ENCODE peak calls at places on chromosomes 6 and 20, in eight cellular contexts. A is mesendoderm; Q is heart right ventricle; V is HL-60; B is CD8-positive, alpha-beta T cell; I is adrenal gland; L is left lung; R is ascending aorta. H is an unnamed sample. For H3K27me3, the result is how much of the 10 kb centered on the place peaks cover.

GRCh38 chr6:38722037-38722436 is 6.9 kb downstream of the DNAH8 start:
- DNase-seq in L (no peak), V (no peak), A (no peak), R (no peak), B (no peak), I (no peak), Q (no peak), H (no peak)

GRCh38 chr6:16985484-16986284 is 116.2 kb upstream of the STMND1 start:
- DNase-seq in Q (no peak), R (no peak), B (no peak), L (no peak), A (no peak), I (no peak), V (no peak), H (no peak)

GRCh38 chr20:6622041-6622440 is 145.4 kb upstream of the BMP2 start:
- DNase-seq in I (no peak), B (no peak), R (no peak), Q (no peak), V (no peak), A (no peak), L (no peak), H (no peak)

GRCh38 chr6:133353061-133353460 is 111.9 kb downstream of the EYA4 start:
- DNase-seq in B (no peak), V (no peak), L (no peak), Q (no peak), R (no peak), I (no peak), A (no peak), H (no peak)

GRCh38 chr20:64102647-64103354 is 4.6 kb downstream of the NPBWR2 start:
- DNase-seq in B (no peak), R (no peak), Q (no peak), A (peak), V (no peak), L (peak), I (no peak), H (peak)

GRCh38 chr6:14423330-14423729 is 305.8 kb downstream of the CD83 start:
- DNase-seq in I (peak), L (no peak), R (no peak), Q (no peak), A (no peak), V (no peak), B (no peak), H (no peak)

GRCh38 chr6:84825461-84825860 is 61.1 kb upstream of the TBX18 start:
- DNase-seq in V (no peak), A (no peak), R (no peak), I (no peak), Q (no peak), L (no peak), B (no peak), H (no peak)

GRCh38 chr20:297098-297924 is at the start of gene ZCCHC3:
- DNase-seq in B (peak), A (peak), V (peak), R (peak), Q (peak), I (peak), L (peak), H (peak)

GRCh38 chr20:46276531-46276930 is 31.8 kb downstream of the CDH22 start:
- DNase-seq in I (no peak), A (no peak), R (no peak), V (no peak), B (no peak), Q (no peak), L (no peak), H (no peak)

GRCh38 chr6:139940741-139941712 is 566.6 kb upstream of the CITED2 start:
- DNase-seq in R (no peak), B (no peak), A (peak), Q (no peak), V (peak), L (no peak), I (no peak), H (no peak)

GRCh38 chr6:32876603-32877002 is 22.6 kb downstream of the PSMB9 start:
- DNase-seq in I (no peak), V (no peak), A (no peak), L (no peak), Q (no peak), B (no peak), R (no peak), H (no peak)

GRCh38 chr20:36010081-36010480 is 41.7 kb downstream of the CNBD2 start:
- DNase-seq in V (no peak), B (no peak), Q (no peak), L (no peak), I (no peak), A (peak), R (no peak), H (no peak)

GRCh38 chr20:9262653-9263194 is 193.8 kb downstream of the PLCB4 start:
- DNase-seq in I (no peak), Q (no peak), B (no peak), L (no peak), V (no peak), A (no peak), R (no peak), H (no peak)

GRCh38 chr6:6696867-6697531 is 108.5 kb downstream of the LY86 start:
- DNase-seq in L (peak), I (peak), R (no peak), A (peak), Q (peak), V (peak), B (no peak), H (no peak)

GRCh38 chr20:24546232-24546892 is 76.9 kb downstream of the SYNDIG1 start:
- DNase-seq in A (no peak), B (no peak), Q (no peak), L (no peak), R (no peak), V (no peak), I (no peak), H (no peak)

GRCh38 chr6:3849681-3850450 is 693 bp downstream of the FAM50B start:
- DNase-seq in R (no peak), L (peak), V (no peak), I (no peak), A (no peak), B (no peak), Q (peak), H (no peak)

GRCh38 chr6:111925296-111925695 is 52.0 kb upstream of the FYN start:
- DNase-seq in I (no peak), B (no peak), Q (no peak), L (no peak), R (no peak), A (no peak), V (no peak), H (no peak)

GRCh38 chr6:85464260-85464644 is 14.4 kb downstream of the NT5E start:
- DNase-seq in Q (no peak), I (no peak), R (no peak), V (peak), A (no peak), B (peak), L (no peak), H (no peak)

GRCh38 chr6:160297310-160297709 is 38.7 kb upstream of the SLC22A2 start:
- DNase-seq in R (no peak), Q (no peak), V (no peak), L (no peak), A (peak), B (no peak), I (no peak), H (no peak)

GRCh38 chr20:3162080-3162611 is 2.5 kb upstream of the FASTKD5 start:
- DNase-seq in R (no peak), A (no peak), Q (no peak), L (no peak), V (no peak), I (no peak), B (no peak), H (no peak)

DNA sequence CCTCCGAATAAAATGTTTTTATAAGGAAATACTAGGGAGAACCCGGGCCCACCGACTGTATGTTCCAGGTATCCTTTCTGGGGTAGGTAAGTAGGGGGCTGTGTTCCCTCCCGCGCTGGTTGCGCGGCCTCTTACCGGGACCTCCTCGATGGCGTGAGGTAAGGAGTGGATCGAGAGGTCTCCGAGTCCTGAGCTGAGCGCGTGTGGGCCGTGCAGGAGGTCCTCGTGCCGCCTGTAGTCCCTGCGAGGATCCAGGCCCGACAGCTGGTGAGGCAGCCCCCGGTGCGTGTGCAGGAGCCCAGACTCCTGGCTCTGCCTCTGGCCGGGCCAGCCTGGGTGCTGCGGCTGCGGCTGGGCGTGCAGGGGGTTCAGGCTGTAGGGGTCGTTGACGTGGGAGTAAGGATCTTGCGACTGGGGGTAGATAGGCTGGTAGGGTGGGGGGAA is 5.1 kb downstream of the TFAP2A start:
- DNase-seq in Q (no peak), A (peak), B (no peak), I (no peak), V (no peak), R (no peak), L (peak), H (no peak)
- H3K4me3 ChIP-seq in Q (no peak), A (no peak), B (no peak), I (no peak), V (no peak), R (no peak), L (no peak), H (no peak)

GRCh38 chr6:50842861-50843384 is 24.3 kb downstream of the TFAP2B start:
- DNase-seq in I (no peak), V (no peak), R (no peak), A (no peak), L (peak), B (no peak), Q (no peak), H (no peak)

GRCh38 chr6:50840814-50841192 is 22.1 kb downstream of the TFAP2B start:
- DNase-seq in V (no peak), I (no peak), A (no peak), B (no peak), Q (no peak), R (no peak), L (no peak), H (no peak)

GRCh38 chr6:50837589-50838445 is 19.1 kb downstream of the TFAP2B start:
- DNase-seq in I (no peak), L (no peak), Q (no peak), R (no peak), A (no peak), V (no peak), B (no peak), H (no peak)

GRCh38 chr6:50842446-50842845 is 23.8 kb downstream of the TFAP2B start:
- DNase-seq in R (no peak), B (no peak), I (no peak), L (no peak), Q (no peak), V (no peak), A (peak), H (no peak)

GRCh38 chr6:50840112-50840813 is 21.6 kb downstream of the TFAP2B start:
- DNase-seq in Q (no peak), A (no peak), I (no peak), R (no peak), L (no peak), V (no peak), B (no peak), H (no peak)
- H3K27me3 ChIP-seq in Q (half or more), A (half or more), I (under half), R (under half), L (half or more), V (half or more), B (under half), H (under half)

DNA sequence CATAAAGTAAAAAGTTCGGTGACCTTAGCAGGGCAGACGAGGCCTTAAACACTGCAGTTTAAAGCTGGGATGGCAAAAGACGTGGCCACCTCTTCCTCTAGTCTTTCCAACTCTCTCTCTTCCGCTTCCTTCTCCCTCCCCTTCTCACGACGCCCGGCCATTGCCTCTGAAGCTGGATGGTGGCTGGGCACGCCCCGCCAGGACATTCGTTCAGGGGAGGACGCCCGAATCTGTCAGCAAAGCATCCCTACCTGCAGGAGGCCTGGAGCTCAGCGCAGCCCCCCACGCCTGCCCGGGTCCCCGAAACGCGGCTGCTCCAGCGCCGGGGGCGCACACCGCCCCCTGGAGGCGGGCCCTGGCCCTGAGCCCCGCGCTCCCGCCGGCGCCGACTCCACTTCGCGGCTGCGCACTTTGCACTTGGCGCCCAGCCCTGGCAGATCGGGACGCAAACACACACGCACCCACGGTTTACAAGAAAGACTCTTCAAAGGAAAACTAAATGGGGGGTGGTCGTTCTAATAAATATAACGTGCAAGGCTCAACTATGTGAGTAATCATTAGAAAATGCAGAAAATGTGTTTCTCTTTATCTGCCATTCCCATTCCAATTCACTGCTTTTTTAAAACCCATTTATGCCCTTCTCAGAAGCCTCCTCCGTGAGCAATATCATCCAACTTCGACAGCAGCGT is 54.7 kb upstream of the FOXC1 start:
- DNase-seq in I (peak), R (no peak), Q (peak), A (no peak), L (peak), V (no peak), B (peak), H (peak)
- H3K27ac ChIP-seq in I (peak), R (peak), Q (peak), A (no peak), L (peak), V (peak), B (no peak), H (peak)

GRCh38 chr20:42650345-42650744 is 539.4 kb downstream of the PTPRT start:
- DNase-seq in A (no peak), B (no peak), L (no peak), R (no peak), V (no peak), I (no peak), Q (no peak), H (no peak)
- H3K4me3 ChIP-seq in A (no peak), B (no peak), L (no peak), R (no peak), V (no peak), I (no peak), Q (no peak), H (no peak)

GRCh38 chr6:150038202-150038830 is 13.0 kb upstream of the RAET1L start:
- DNase-seq in A (peak), R (no peak), Q (no peak), V (no peak), I (no peak), L (no peak), B (no peak), H (no peak)

GRCh38 chr6:150032598-150032997 is 7.3 kb upstream of the RAET1L start:
- DNase-seq in A (no peak), Q (no peak), V (no peak), L (no peak), R (no peak), B (no peak), I (no peak), H (no peak)

GRCh38 chr6:150033197-150033771 is 8.0 kb upstream of the RAET1L start:
- DNase-seq in A (no peak), I (no peak), B (no peak), L (no peak), V (no peak), R (no peak), Q (no peak), H (no peak)

GRCh38 chr6:150036081-150036480 is 10.7 kb upstream of the RAET1L start:
- DNase-seq in A (no peak), R (no peak), I (no peak), L (no peak), V (no peak), Q (no peak), B (no peak), H (no peak)

GRCh38 chr6:150037526-150038201 is 12.3 kb upstream of the RAET1L start:
- DNase-seq in A (no peak), Q (no peak), I (no peak), B (no peak), V (no peak), R (no peak), L (peak), H (no peak)
- H3K27me3 ChIP-seq in A (under half), Q (half or more), I (under half), B (under half), V (under half), R (under half), L (half or more), H (half or more)

GRCh38 chr20:48725589-48725991 is 102.2 kb downstream of the PREX1 start:
- DNase-seq in Q (no peak), R (no peak), L (no peak), V (no peak), I (peak), A (peak), B (no peak), H (no peak)
- H3K27ac ChIP-seq in Q (no peak), R (peak), L (no peak), V (no peak), I (peak), A (no peak), B (no peak), H (peak)

GRCh38 chr6:153044295-153044694 is 41.8 kb upstream of the MTRF1L start:
- DNase-seq in A (no peak), R (no peak), L (no peak), B (no peak), Q (no peak), I (no peak), V (no peak), H (no peak)

GRCh38 chr6:153043719-153044118 is 41.2 kb upstream of the MTRF1L start:
- DNase-seq in L (no peak), V (no peak), I (no peak), A (no peak), R (no peak), B (no peak), Q (no peak), H (no peak)

GRCh38 chr6:153034139-153034538 is 31.6 kb upstream of the MTRF1L start:
- DNase-seq in I (no peak), L (no peak), Q (no peak), A (no peak), B (no peak), R (no peak), V (no peak), H (no peak)

DNA sequence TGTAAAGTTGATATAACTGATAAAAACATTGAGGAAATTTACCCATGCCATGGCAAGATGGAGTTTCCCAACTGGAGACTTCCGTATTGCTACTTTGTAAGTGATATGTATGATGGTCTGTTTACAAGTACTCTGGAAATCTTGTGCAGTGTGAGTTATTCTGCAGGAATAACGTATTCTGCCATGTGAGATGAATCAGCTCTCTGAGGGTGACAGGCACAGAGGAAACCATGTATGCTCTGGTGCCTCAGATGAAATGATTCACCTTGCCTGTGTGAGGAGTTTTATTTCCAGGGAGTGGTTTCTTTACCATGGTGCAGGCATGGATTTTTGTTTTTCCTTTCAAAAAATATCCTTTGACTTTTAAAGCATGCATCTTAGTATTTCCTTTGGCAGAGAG is 35.9 kb upstream of the MTRF1L start:
- DNase-seq in I (no peak), L (no peak), Q (no peak), V (no peak), R (no peak), B (no peak), A (no peak), H (no peak)
- H3K4me3 ChIP-seq in I (no peak), L (no peak), Q (no peak), V (no peak), R (peak), B (no peak), A (no peak), H (no peak)

H was measured in dorsolateral prefrontal cortex.